ENCODE peak calls at places on chromosomes 5 and 9, in six cellular contexts. I, R, M, F, G and P are unnamed samples.

GRCh38 chr9:103245369-103245768 is 250.2 kb downstream of the CYLC2 start:
- DNase-seq in I (no peak), M (peak; percentile 11), G (no peak), F (no peak), R (no peak), P (no peak)

GRCh38 chr9:26687421-26687820 is 205.2 kb downstream of the CAAP1 start:
- DNase-seq in M (no peak), G (peak; percentile 58), F (no peak), I (no peak), R (no peak), P (no peak)

GRCh38 chr5:115440782-115441451 is 103.7 kb downstream of the FEM1C start:
- DNase-seq in I (no peak), R (no peak), M (no peak), F (no peak), G (no peak), P (no peak)

GRCh38 chr9:86122309-86122708 is 23.0 kb upstream of the GOLM1 start:
- DNase-seq in I (no peak), M (no peak), F (no peak), G (peak; percentile 63), R (no peak), P (no peak)

GRCh38 chr5:165863267-165863666 is 2357.8 kb downstream of the MAT2B start:
- DNase-seq in F (no peak), I (no peak), G (no peak), M (no peak), R (no peak), P (no peak)

GRCh38 chr5:6081727-6082210 is 296.6 kb downstream of the MED10 start:
- DNase-seq in I (no peak), R (no peak), M (peak; percentile 99), G (no peak), F (no peak), P (no peak)

GRCh38 chr9:7313389-7313788 is 486.2 kb downstream of the DMAC1 start:
- DNase-seq in G (no peak), R (no peak), F (no peak), M (no peak), I (no peak), P (no peak)

GRCh38 chr5:97375959-97376358 is 192.9 kb upstream of the RIOK2 start:
- DNase-seq in I (no peak), F (no peak), R (no peak), G (no peak), M (no peak), P (no peak)

GRCh38 chr9:107954303-107954702 is 464.7 kb upstream of the KLF4 start:
- DNase-seq in R (no peak), F (no peak), M (no peak), G (no peak), I (no peak), P (no peak)

GRCh38 chr9:27248702-27249101 is 48.2 kb downstream of the EQTN start:
- DNase-seq in G (no peak), R (no peak), F (no peak), I (no peak), M (peak; percentile 28), P (no peak)

GRCh38 chr5:96614110-96614691 is 48.0 kb upstream of the CAST start:
- DNase-seq in G (peak; percentile 74), M (peak; percentile 92), R (no peak), F (peak; percentile 63), I (peak; percentile 77), P (peak; percentile 41)

GRCh38 chr5:148956632-148957385 is 106.1 kb downstream of the SH3TC2 start:
- DNase-seq in G (peak; percentile 91), R (no peak), I (no peak), F (peak; percentile 51), M (peak; percentile 70), P (no peak)

GRCh38 chr5:78813286-78813685 is 164.7 kb upstream of the LHFPL2 start:
- DNase-seq in F (no peak), M (peak; percentile 51), G (no peak), R (no peak), I (no peak), P (no peak)

GRCh38 chr5:1278216-1278615 is 16.7 kb downstream of the TERT start:
- DNase-seq in F (no peak), G (no peak), R (no peak), M (no peak), I (no peak), P (no peak)

GRCh38 chr5:37730896-37731455 is 108.9 kb downstream of the GDNF start:
- DNase-seq in R (no peak), F (no peak), I (no peak), M (no peak), G (no peak), P (no peak)

GRCh38 chr9:91131433-91131839 is 230.3 kb downstream of the AUH start:
- DNase-seq in M (peak; percentile 88), G (no peak), F (no peak), I (no peak), R (no peak), P (peak; percentile 27)

GRCh38 chr5:100776244-100776643 is 126.8 kb downstream of the ST8SIA4 start:
- DNase-seq in M (peak; percentile 26), I (no peak), F (no peak), R (no peak), G (no peak), P (no peak)

GRCh38 chr9:98176391-98177259 is 15.8 kb downstream of the CORO2A start:
- DNase-seq in M (no peak), G (no peak), R (no peak), I (no peak), F (no peak), P (no peak)

GRCh38 chr9:12775963-12776774 is 1.3 kb downstream of the LURAP1L start:
- DNase-seq in R (peak; percentile 92), F (peak; percentile 90), G (peak; percentile 93), M (peak; percentile 74), I (peak; percentile 82), P (peak; percentile 85)

GRCh38 chr5:145347026-145347616 is 488.0 kb downstream of the PRELID2 start:
- DNase-seq in R (no peak), F (peak; percentile 38), M (peak; percentile 51), G (peak; percentile 53), I (peak; percentile 22), P (no peak)

GRCh38 chr5:74632947-74633356 is 7.6 kb downstream of the ENC1 start:
- DNase-seq in F (no peak), I (no peak), M (peak; percentile 94), R (no peak), G (no peak), P (no peak)

GRCh38 chr9:127159949-127160610 is 37.6 kb upstream of the ANGPTL2 start:
- DNase-seq in F (no peak), R (no peak), M (no peak), G (peak; percentile 59), I (no peak), P (no peak)

GRCh38 chr9:134852906-134853654 is 27.5 kb upstream of the FCN2 start:
- DNase-seq in R (peak; percentile 50), G (peak; percentile 39), M (no peak), F (peak; percentile 2), I (peak; percentile 25), P (no peak)

GRCh38 chr9:117622347-117622746 is 81.9 kb upstream of the TLR4 start:
- DNase-seq in R (no peak), F (no peak), M (no peak), I (no peak), G (no peak), P (no peak)

DNA sequence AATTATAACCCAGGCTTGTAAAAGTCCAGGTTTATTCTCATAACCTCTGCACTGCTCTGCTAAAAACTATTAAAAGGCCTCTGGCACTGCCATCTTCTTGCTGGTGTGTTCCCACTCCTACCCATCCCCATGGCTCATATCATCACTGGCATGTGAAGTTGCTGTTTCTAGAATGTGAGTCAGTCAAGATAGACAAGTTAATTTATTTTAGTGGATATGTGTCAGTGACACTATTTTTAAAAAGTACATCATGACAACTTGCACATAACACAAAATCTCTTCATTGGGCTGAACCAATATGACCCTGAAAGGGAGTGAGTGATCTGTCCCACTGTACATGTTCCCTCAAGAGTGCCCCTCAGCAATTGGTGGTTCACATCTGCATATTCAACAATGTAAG is 299.7 kb downstream of the NFIB start:
- DNase-seq in I (no peak), M (no peak), G (no peak), F (no peak), R (no peak), P (no peak)
- H3K27ac ChIP-seq in I (no peak overlapping the region), M (no peak overlapping the region), G (no peak overlapping the region), F (no peak overlapping the region), R (no peak overlapping the region), P (no peak overlapping the region)

DNA sequence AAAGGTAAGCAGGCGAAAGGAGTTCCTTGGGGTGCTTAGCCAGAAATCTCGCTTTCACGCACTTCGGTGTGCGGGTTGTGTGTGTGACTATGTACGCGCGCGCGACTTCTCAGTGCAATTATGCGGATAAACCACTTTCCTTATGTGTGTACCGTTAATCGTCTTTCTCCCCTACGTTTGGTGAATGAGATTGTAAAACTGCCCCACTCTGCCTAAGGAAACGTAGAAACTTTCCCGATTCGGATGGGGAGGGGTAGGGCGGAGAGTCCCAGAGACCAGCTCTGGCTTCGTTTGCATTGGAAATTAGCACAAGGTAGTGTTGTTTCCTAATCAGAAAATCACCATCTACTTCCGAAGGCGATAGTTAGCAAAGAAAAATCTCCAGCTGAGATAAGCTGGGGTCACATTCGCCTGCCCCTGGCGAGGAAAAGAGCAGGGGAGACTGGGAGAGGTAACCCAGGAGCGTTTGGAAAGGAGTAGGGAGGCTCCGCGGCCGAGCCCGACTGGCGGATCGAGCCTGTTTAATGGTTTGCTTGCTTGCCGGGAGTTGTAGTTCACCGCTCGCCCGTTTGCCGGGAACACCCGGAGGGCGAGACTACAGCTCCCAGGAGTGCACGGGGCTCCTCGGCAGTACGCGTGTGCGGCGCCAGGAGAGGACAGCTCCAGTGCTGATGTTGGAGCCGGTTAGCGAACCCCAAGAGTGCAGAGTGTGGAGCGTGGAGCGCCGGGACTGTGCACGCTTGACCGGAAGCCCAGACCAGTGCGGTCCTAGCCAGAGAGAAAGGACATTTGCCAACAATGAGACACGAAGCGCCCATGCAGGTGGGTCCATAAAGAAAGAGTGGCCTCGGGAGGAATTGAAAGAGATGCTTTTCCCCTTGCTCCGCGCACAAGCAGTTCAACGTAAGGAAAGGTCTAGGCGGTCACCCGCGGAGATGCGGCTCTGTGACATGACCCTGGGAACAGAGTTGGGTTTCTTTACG is at the start of gene RAB3C:
- DNase-seq in M (peak; percentile 72), I (peak; percentile 97), R (peak; percentile 95), G (peak; percentile 98), F (peak; percentile 96), P (peak; percentile 97)
- H3K4me3 ChIP-seq in M (peak within 1 kb of the TSS; percentile 65), I (peak within 1 kb of the TSS; percentile 63), R (peak within 1 kb of the TSS; percentile 59), G (peak within 1 kb of the TSS; percentile 98), F (peak within 1 kb of the TSS; percentile 59), P (peak within 1 kb of the TSS; percentile 69)

GRCh38 chr5:141835928-141836667 is 42.1 kb downstream of the PCDH1 start:
- DNase-seq in F (no peak), G (peak; percentile 79), R (no peak), I (no peak), M (no peak), P (peak; percentile 79)

GRCh38 chr5:141840826-141841360 is 37.3 kb downstream of the PCDH1 start:
- DNase-seq in G (peak; percentile 49), R (no peak), I (no peak), M (no peak), F (no peak), P (no peak)

GRCh38 chr5:141840295-141840812 is 37.9 kb downstream of the PCDH1 start:
- DNase-seq in R (no peak), I (no peak), F (no peak), M (no peak), G (no peak), P (no peak)

GRCh38 chr5:141839015-141839513 is 39.1 kb downstream of the PCDH1 start:
- DNase-seq in I (no peak), M (no peak), F (no peak), R (no peak), G (peak; percentile 88), P (no peak)

GRCh38 chr5:141838326-141839014 is 39.7 kb downstream of the PCDH1 start:
- DNase-seq in R (no peak), I (no peak), G (peak; percentile 83), F (no peak), M (no peak), P (no peak)
- H3K27ac ChIP-seq in R (no peak overlapping the region), I (no peak overlapping the region), G (no peak overlapping the region), F (no peak overlapping the region), M (no peak overlapping the region), P (peak overlapping the region; percentile 18)

GRCh38 chr9:3508531-3509374 is 17.0 kb downstream of the RFX3 start:
- DNase-seq in M (no peak), R (no peak), G (no peak), I (no peak), F (no peak), P (no peak)
- H3K4me3 ChIP-seq in M (no peak overlapping the region), R (no peak overlapping the region), G (no peak overlapping the region), I (no peak overlapping the region), F (no peak overlapping the region), P (no peak overlapping the region)